ENCODE peak calls at places on chromosomes 3 and 15, in five cellular contexts. R is upper lobe of left lung, H is left lung, A is left cardiac atrium, T is heart left ventricle. V is an unnamed sample.
A peak's percentile ranks its signal among the peaks of the same experiment; 100 is the strongest.

GRCh38 chr15:74398183-74398582 is 30.7 kb upstream of the CYP11A1 start:
- ATAC-seq in R (no peak), T (no peak), H (no peak), A (no peak), V (no peak)

GRCh38 chr3:129240436-129240835 is 9.0 kb upstream of the COPG1 start:
- ATAC-seq in A (no peak), T (peak; percentile 88), H (peak; percentile 56), R (peak; percentile 72), V (peak; percentile 76)

GRCh38 chr3:71069797-71070196 is 513.7 kb downstream of the FOXP1 start:
- ATAC-seq in R (peak; percentile 57), H (peak; percentile 37), A (peak; percentile 35), T (peak; percentile 73), V (peak; percentile 44)

GRCh38 chr15:58445861-58446260 is 14.1 kb downstream of the LIPC start:
- ATAC-seq in T (no peak), R (no peak), H (no peak), A (no peak), V (no peak)

GRCh38 chr3:151213881-151214280 is 10.9 kb upstream of the GPR171 start:
- ATAC-seq in H (no peak), A (no peak), T (no peak), R (no peak), V (no peak)

GRCh38 chr15:68585574-68586273 is 6.9 kb downstream of the CORO2B start:
- ATAC-seq in T (no peak), A (no peak), H (no peak), R (no peak), V (no peak)

GRCh38 chr3:188000361-188000861 is 153.5 kb upstream of the LPP start:
- ATAC-seq in H (no peak), T (no peak), R (no peak), A (peak; percentile 38), V (no peak)

GRCh38 chr15:73809728-73810501 is 56.8 kb upstream of the INSYN1 start:
- ATAC-seq in A (peak; percentile 92), R (no peak), H (no peak), T (peak; percentile 85), V (peak; percentile 68)

GRCh38 chr3:98580774-98581365 is 12.5 kb downstream of the CPOX start:
- ATAC-seq in T (no peak), R (no peak), H (no peak), A (no peak), V (no peak)

GRCh38 chr3:133457465-133458067 is 57.7 kb downstream of the BFSP2 start:
- ATAC-seq in A (no peak), R (no peak), H (no peak), T (no peak), V (no peak)

GRCh38 chr3:139113231-139113749 is 68.6 kb upstream of the PRR23C start:
- ATAC-seq in H (no peak), R (no peak), T (no peak), A (no peak), V (peak; percentile 34)

GRCh38 chr15:64216161-64216560 is 53.3 kb upstream of the PPIB start:
- ATAC-seq in H (no peak), R (no peak), A (no peak), T (no peak), V (no peak)

GRCh38 chr3:46454209-46454595 is 10.5 kb downstream of the LTF start:
- ATAC-seq in R (no peak), T (no peak), H (no peak), A (no peak), V (no peak)

GRCh38 chr3:105688821-105689220 is 180.0 kb downstream of the CBLB start:
- ATAC-seq in A (no peak), T (no peak), H (peak; percentile 49), R (peak; percentile 28), V (no peak)

GRCh38 chr3:138188013-138188352 is 882 bp downstream of the ARMC8 start:
- ATAC-seq in R (peak; percentile 74), T (peak; percentile 31), A (peak; percentile 15), H (peak; percentile 36), V (peak; percentile 46)

GRCh38 chr15:68352401-68353062 is 75.0 kb downstream of the FEM1B start:
- ATAC-seq in R (peak; percentile 46), T (peak; percentile 56), H (peak; percentile 69), A (peak; percentile 38), V (peak; percentile 93)

GRCh38 chr3:17179381-17180205 is 294.8 kb downstream of the PLCL2 start:
- ATAC-seq in T (peak; percentile 88), R (no peak), A (peak; percentile 80), H (no peak), V (peak; percentile 27)

GRCh38 chr3:5678248-5678647 is 490.7 kb downstream of the EDEM1 start:
- ATAC-seq in H (no peak), T (no peak), R (no peak), A (no peak), V (no peak)

GRCh38 chr3:38805765-38806386 is 10.1 kb downstream of the SCN10A start:
- ATAC-seq in A (peak; percentile 34), T (no peak), R (peak; percentile 56), H (peak; percentile 79), V (peak; percentile 72)

GRCh38 chr3:29140706-29141105 is 140.2 kb upstream of the RBMS3 start:
- ATAC-seq in R (peak; percentile 66), A (no peak), H (peak; percentile 70), T (peak; percentile 65), V (peak; percentile 43)

GRCh38 chr15:90818251-90819210 is 49.9 kb upstream of the FURIN start:
- ATAC-seq in H (peak; percentile 55), T (peak; percentile 38), A (peak; percentile 16), R (peak; percentile 46), V (peak; percentile 39)

GRCh38 chr3:101248786-101249185 is 71.6 kb downstream of the IMPG2 start:
- ATAC-seq in R (no peak), T (no peak), A (no peak), H (no peak), V (no peak)

GRCh38 chr15:63672775-63673174 is 75.6 kb downstream of the FBXL22 start:
- ATAC-seq in A (no peak), R (no peak), H (no peak), T (no peak), V (no peak)

GRCh38 chr15:75731248-75732100 is 18.8 kb upstream of the CSPG4 start:
- ATAC-seq in R (peak; percentile 51), H (peak; percentile 48), T (peak; percentile 69), A (peak; percentile 53), V (no peak)

GRCh38 chr3:57029924-57030323 is 30.5 kb upstream of the SPATA12 start:
- ATAC-seq in A (no peak), T (no peak), R (no peak), H (no peak), V (peak; percentile 28)

GRCh38 chr3:16866447-16867025 is 18.2 kb upstream of the PLCL2 start:
- ATAC-seq in A (no peak), T (no peak), H (no peak), R (no peak), V (no peak)

GRCh38 chr15:60751985-60752952 is 273.3 kb upstream of the ICE2 start:
- ATAC-seq in T (peak; percentile 92), H (peak; percentile 79), R (peak; percentile 86), A (peak; percentile 92), V (peak; percentile 82)

V was measured in SK-N-SH treated with all-trans-retinoic acid at 6 μM for 48 hours.